ENCODE peak calls at places on chromosomes 4 and X, in eight cellular contexts. H is upper lobe of left lung; A is HFFc6; T is tibial artery; B is mucosa of descending colon; D is mesothelial cell of epicardium; F is epithelial cell of esophagus; U is CD8-positive, alpha-beta T cell. X is an unnamed sample.

GRCh38 chr4:77095101-77095826 is 19.5 kb upstream of the CCNI start:
- DNase-seq in T (peak), D (no peak), B (peak), U (peak), A (peak), H (peak), F (peak), X (no peak)

GRCh38 chr4:116849620-116850019 is 235.8 kb downstream of the TRAM1L1 start:
- DNase-seq in D (no peak), H (no peak), A (no peak), U (no peak), F (no peak), T (no peak), B (no peak), X (no peak)

GRCh38 chrX:120426599-120426998 is 42.5 kb downstream of the LAMP2 start:
- DNase-seq in F (no peak), H (no peak), B (no peak), U (no peak), A (no peak), D (no peak), T (no peak), X (no peak)

GRCh38 chr4:78379991-78380739 is 171.4 kb upstream of the ANXA3 start:
- DNase-seq in H (no peak), F (peak), A (peak), U (no peak), T (no peak), D (no peak), B (no peak), X (no peak)

GRCh38 chr4:137819964-137820383 is 287.7 kb upstream of the PCDH18 start:
- DNase-seq in H (no peak), A (peak), T (no peak), D (no peak), F (peak), B (peak), U (no peak), X (no peak)

GRCh38 chr4:2373532-2373931 is 44.9 kb downstream of the ZFYVE28 start:
- DNase-seq in D (no peak), T (no peak), F (no peak), H (no peak), U (no peak), B (no peak), A (no peak), X (no peak)

GRCh38 chr4:39855909-39856512 is 121.7 kb downstream of the PDS5A start:
- DNase-seq in F (peak), A (peak), D (no peak), U (no peak), B (no peak), H (no peak), T (no peak), X (no peak)

GRCh38 chrX:70656304-70656703 is 211.7 kb downstream of the DLG3 start:
- DNase-seq in D (no peak), F (no peak), U (no peak), A (no peak), T (no peak), H (no peak), B (no peak), X (no peak)

GRCh38 chr4:26877417-26877816 is 16.8 kb downstream of the STIM2 start:
- DNase-seq in A (no peak), U (no peak), F (no peak), H (no peak), D (no peak), B (no peak), T (no peak), X (no peak)

GRCh38 chr4:26884486-26884988 is 23.9 kb downstream of the STIM2 start:
- DNase-seq in T (no peak), A (no peak), F (no peak), D (no peak), H (no peak), B (no peak), U (no peak), X (no peak)

GRCh38 chr4:26877946-26878345 is 17.3 kb downstream of the STIM2 start:
- DNase-seq in B (no peak), A (no peak), H (no peak), T (no peak), U (no peak), F (no peak), D (no peak), X (no peak)

GRCh38 chr4:26878729-26879415 is 18.2 kb downstream of the STIM2 start:
- DNase-seq in B (no peak), U (no peak), T (no peak), F (peak), H (no peak), D (no peak), A (no peak), X (no peak)

GRCh38 chr4:26879805-26880204 is 19.2 kb downstream of the STIM2 start:
- DNase-seq in U (no peak), F (no peak), H (no peak), T (no peak), A (no peak), D (no peak), B (no peak), X (no peak)
- TF ChIP-seq CTCF in U (no peak), F (no peak), H (no peak), T (no peak), A (no peak), D (no peak), B (no peak), X (no peak)

GRCh38 chr4:87838207-87838606 is 5.4 kb downstream of the MEPE start:
- DNase-seq in U (no peak), A (no peak), D (no peak), B (no peak), T (no peak), H (no peak), F (peak), X (no peak)

GRCh38 chr4:87840149-87840548 is 7.4 kb downstream of the MEPE start:
- DNase-seq in T (no peak), D (no peak), U (no peak), A (no peak), H (no peak), F (no peak), B (no peak), X (no peak)

GRCh38 chr4:87835192-87835591 is 2.4 kb downstream of the MEPE start:
- DNase-seq in T (no peak), A (no peak), U (no peak), D (no peak), B (no peak), H (no peak), F (peak), X (no peak)

GRCh38 chr4:87835732-87836131 is 3.0 kb downstream of the MEPE start:
- DNase-seq in H (no peak), T (no peak), A (no peak), D (no peak), F (no peak), B (no peak), U (no peak), X (no peak)

DNA sequence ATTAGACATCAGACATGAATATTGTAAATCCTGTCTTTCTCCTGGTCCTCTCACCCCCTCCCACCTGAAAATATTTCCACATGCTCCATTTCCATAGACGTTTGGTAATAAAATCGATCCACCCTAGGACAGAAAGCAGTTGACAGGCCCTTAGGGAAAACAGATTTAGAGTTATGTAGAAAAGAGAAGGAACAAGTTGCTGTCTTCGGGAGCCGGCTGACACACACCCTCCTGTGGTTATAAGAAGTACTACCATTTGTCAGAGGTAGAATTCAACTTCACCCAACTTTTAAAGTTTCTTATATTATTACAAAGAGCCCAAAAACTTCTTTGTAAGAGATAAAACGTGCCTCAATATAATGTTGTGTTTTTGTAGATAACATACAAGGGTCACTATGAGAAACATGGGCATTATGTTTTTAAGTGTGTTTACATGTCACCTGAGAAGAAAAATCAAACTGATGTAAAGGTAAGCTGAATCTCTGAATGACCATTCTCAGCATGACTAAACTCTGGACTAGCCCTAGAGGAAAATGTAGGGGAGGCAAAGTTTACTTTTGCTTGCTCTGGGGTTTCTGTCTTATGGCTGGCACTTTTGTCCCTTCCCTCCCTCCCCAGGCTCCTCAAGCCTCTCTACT is 6.7 kb downstream of the MEPE start:
- DNase-seq in A (peak), U (no peak), B (peak), H (peak), D (no peak), T (peak), F (peak), X (no peak)
- TF ChIP-seq CTCF in A (peak), U (peak), B (peak), H (peak), D (peak), T (peak), F (peak), X (peak)

GRCh38 chr4:113641025-113641431 is 120.5 kb downstream of the CAMK2D start:
- DNase-seq in T (no peak), F (no peak), H (no peak), U (no peak), A (no peak), B (no peak), D (no peak), X (no peak)

GRCh38 chr4:113645288-113645687 is 116.2 kb downstream of the CAMK2D start:
- DNase-seq in D (no peak), A (no peak), T (no peak), B (no peak), F (no peak), H (no peak), U (no peak), X (no peak)

GRCh38 chr4:113645771-113646455 is 115.6 kb downstream of the CAMK2D start:
- DNase-seq in U (no peak), B (peak), A (peak), F (peak), T (no peak), D (no peak), H (peak), X (no peak)

GRCh38 chr4:113644398-113644797 is 117.1 kb downstream of the CAMK2D start:
- DNase-seq in A (no peak), U (no peak), H (no peak), B (no peak), T (no peak), F (no peak), D (no peak), X (no peak)

DNA sequence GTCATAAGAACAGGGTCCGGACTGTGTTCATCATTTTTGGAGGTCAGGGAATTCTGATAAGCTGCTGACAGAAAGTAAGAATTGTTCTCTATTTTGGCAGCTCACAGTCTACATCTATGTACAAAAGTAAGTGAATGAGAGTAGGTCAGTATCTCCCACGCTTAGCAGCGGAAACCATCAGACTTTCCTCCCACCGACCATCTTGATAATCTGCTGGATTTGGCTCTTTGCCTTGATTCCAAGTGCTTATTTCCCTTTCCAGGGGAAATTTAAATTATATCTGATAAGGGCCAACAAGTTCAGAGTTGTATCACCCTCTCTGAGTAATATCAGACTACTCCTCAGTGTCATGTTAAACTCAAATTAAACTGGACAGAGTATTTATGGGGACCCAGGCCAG is 118.0 kb downstream of the CAMK2D start:
- DNase-seq in U (no peak), F (no peak), T (no peak), A (no peak), H (no peak), D (no peak), B (no peak), X (no peak)
- TF ChIP-seq CTCF in U (no peak), F (no peak), T (no peak), A (no peak), H (no peak), D (no peak), B (no peak), X (no peak)

DNA sequence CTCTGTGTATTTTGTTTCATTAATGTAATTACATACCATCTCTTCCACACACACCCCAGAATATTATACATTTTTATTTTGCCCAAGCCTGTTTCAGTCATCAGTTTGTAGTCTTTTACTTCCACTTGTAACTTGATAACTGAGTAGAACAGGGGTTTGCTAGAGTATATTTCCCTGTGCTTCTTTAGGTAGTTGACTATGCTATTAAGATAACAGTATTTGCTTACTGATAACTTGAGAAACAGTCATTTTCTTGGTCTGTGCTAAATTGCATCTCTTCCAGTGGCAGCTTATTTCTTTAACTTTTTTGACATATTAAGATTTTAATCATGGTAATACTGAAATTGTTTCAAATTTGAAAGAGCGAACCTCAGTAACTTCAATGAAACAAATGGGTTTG is 7.0 kb upstream of the XK start:
- DNase-seq in F (no peak), A (no peak), U (no peak), H (no peak), T (no peak), D (no peak), B (no peak), X (no peak)
- TF ChIP-seq CTCF in F (no peak), A (no peak), U (no peak), H (no peak), T (no peak), D (no peak), B (no peak), X (no peak)

DNA sequence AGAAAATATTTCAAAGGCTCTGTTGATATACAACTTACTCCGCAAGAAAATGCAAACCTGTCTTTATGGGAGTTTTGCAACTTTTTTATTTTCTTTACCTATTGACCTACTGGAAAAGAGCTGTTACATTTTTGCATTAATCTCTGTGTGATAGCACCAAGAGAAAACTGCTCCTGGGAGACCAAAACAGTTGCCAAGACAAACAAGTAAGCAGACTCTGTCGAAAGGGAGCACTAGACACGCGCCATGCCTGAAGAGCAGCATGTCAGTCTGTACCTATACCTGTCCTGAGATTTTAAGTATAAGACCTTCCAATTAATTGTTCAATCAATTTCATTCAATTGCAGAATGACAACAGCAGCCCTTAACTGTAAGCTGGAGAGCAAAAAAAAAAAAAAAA is 56.0 kb upstream of the TECRL start:
- DNase-seq in B (no peak), F (no peak), H (no peak), U (no peak), A (no peak), D (no peak), T (no peak), X (no peak)
- TF ChIP-seq CTCF in B (no peak), F (no peak), H (no peak), U (no peak), A (no peak), D (no peak), T (no peak), X (no peak)

GRCh38 chr4:81366786-81367185 is 104.9 kb downstream of the RASGEF1B start:
- DNase-seq in B (no peak), F (no peak), H (no peak), T (no peak), A (no peak), U (no peak), D (no peak), X (no peak)

GRCh38 chr4:81375745-81376144 is 96.0 kb downstream of the RASGEF1B start:
- DNase-seq in A (no peak), B (no peak), U (no peak), F (no peak), H (no peak), D (no peak), T (no peak), X (no peak)

DNA sequence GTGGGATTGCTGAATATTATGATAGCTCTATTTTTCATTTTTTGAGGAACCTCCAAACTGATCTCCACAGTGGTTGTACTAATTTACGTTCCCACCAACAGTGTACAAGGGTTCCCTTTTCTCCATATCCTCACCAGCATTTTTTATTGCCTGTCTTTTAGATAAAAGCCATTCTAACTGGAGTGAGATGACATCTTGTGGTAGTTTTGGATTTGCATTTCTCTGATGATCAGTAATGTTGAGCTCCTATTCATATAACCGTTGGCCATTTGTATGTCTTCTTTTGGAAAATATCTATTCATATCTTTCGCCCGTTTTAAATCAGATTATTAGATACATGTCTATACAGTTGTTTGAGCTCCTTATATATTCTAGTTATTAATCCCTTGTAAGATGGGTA is 101.8 kb downstream of the RASGEF1B start:
- DNase-seq in D (no peak), A (no peak), U (no peak), H (no peak), T (no peak), F (no peak), B (no peak), X (no peak)
- TF ChIP-seq CTCF in D (no peak), A (no peak), U (no peak), H (no peak), T (no peak), F (no peak), B (no peak), X (no peak)

DNA sequence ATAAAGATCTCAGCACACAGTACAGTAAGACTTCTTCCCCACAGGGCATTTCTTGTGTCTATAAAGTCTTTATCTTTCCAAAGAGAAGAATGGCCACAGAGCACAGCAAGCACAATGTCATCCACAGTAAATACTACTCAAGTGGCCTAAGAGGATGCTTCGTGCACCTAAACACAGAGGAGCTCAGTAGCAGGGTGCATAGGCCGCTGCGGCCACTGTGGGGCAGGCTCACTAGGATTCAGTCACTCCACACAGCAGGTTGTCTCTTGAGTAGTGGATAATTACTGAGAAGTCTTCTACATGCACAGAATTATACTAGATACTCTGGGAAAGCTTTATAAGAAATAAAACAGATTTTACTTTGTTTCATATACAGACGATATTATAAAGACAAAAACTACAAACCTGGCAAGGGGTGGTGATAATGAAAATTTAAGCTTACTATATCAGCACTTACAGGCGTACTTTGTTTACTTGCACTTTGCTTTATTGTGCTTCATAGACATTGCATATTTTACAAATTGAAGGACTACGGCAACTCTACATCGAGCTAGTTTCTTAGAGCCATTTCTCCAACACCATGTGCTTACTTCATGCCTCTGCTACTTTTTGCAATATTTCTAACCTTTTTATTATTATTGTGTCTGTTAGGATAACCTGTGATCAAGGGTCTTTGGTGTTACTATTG is 78.5 kb downstream of the PRDM5 start:
- DNase-seq in A (no peak), T (no peak), H (peak), D (no peak), U (no peak), F (peak), B (peak), X (no peak)
- TF ChIP-seq CTCF in A (peak), T (no peak), H (no peak), D (no peak), U (no peak), F (peak), B (peak), X (no peak)